ENCODE peak calls at places on chromosome 11, in eight cellular contexts. O, Q, Z, A, S, N, P and T are unnamed samples.

GRCh38 chr11:85431319-85431718 is 195.8 kb downstream of the DLG2 start:
- DNase-seq in O (no peak), Q (no peak), Z (no peak), A (no peak), S (no peak), N (no peak), P (no peak), T (no peak)

GRCh38 chr11:35407041-35407440 is 12.3 kb downstream of the SLC1A2 start:
- DNase-seq in O (no peak), Q (no peak), Z (no peak), A (no peak), S (no peak), N (no peak), P (no peak), T (no peak)

GRCh38 chr11:80937831-80938230 is 1497.0 kb upstream of the TENM4 start:
- DNase-seq in O (no peak), Q (no peak), Z (no peak), A (no peak), S (no peak), N (peak), P (no peak), T (no peak)

GRCh38 chr11:10246991-10247390 is 47.0 kb downstream of the SBF2 start:
- DNase-seq in O (no peak), Q (no peak), Z (no peak), A (no peak), S (no peak), N (no peak), P (no peak), T (no peak)

GRCh38 chr11:2846056-2846455 is 39.5 kb downstream of the CDKN1C start:
- DNase-seq in O (no peak), Q (no peak), Z (no peak), A (no peak), S (no peak), N (no peak), P (peak), T (no peak)

GRCh38 chr11:17742019-17742418 is 7.4 kb downstream of the KCNC1 start:
- DNase-seq in O (peak), Q (no peak), Z (no peak), A (no peak), S (no peak), N (no peak), P (no peak), T (no peak)

GRCh38 chr11:130601764-130602163 is 153.3 kb downstream of the ADAMTS15 start:
- DNase-seq in O (no peak), Q (no peak), Z (no peak), A (no peak), S (no peak), N (no peak), P (no peak), T (no peak)

GRCh38 chr11:44535201-44535980 is 30.1 kb upstream of the CD82 start:
- DNase-seq in O (no peak), Q (no peak), Z (no peak), A (no peak), S (no peak), N (no peak), P (no peak), T (no peak)

GRCh38 chr11:9250139-9250582 is 15.0 kb downstream of the DENND5A start:
- DNase-seq in O (no peak), Q (no peak), Z (no peak), A (no peak), S (no peak), N (no peak), P (no peak), T (no peak)

GRCh38 chr11:125224391-125225015 is 60.0 kb downstream of the PKNOX2 start:
- DNase-seq in O (no peak), Q (peak), Z (peak), A (no peak), S (peak), N (peak), P (no peak), T (no peak)

GRCh38 chr11:69939551-69940245 is 120.5 kb upstream of the FGF3 start:
- DNase-seq in O (peak), Q (peak), Z (peak), A (no peak), S (peak), N (no peak), P (peak), T (no peak)

GRCh38 chr11:76835928-76836612 is 24.6 kb upstream of the ACER3 start:
- DNase-seq in O (no peak), Q (peak), Z (peak), A (peak), S (peak), N (peak), P (no peak), T (peak)

GRCh38 chr11:123314972-123315371 is 115.1 kb upstream of the GRAMD1B start:
- DNase-seq in O (no peak), Q (no peak), Z (no peak), A (no peak), S (no peak), N (no peak), P (no peak), T (no peak)

GRCh38 chr11:117282956-117283355 is 8.2 kb upstream of the BACE1-AS start:
- DNase-seq in O (no peak), Q (no peak), Z (no peak), A (no peak), S (no peak), N (no peak), P (no peak), T (no peak)
- H3K4me3 ChIP-seq in O (no peak), Q (no peak), Z (no peak), A (no peak), S (no peak), N (no peak), P (no peak), T (no peak)

GRCh38 chr11:92070026-92070889 is 154.4 kb upstream of the FAT3 start:
- DNase-seq in O (no peak), Q (no peak), Z (no peak), A (no peak), S (peak), N (no peak), P (no peak), T (no peak)
- TF ChIP-seq CTCF in O (no peak), Q (no peak), Z (no peak), A (peak), S (peak), N (peak), P (peak), T (peak)

GRCh38 chr11:115075340-115075739 is 397.0 kb downstream of the NXPE2 start:
- DNase-seq in O (no peak), Q (no peak), Z (no peak), A (no peak), S (no peak), N (no peak), P (no peak), T (no peak)
- H3K4me3 ChIP-seq in O (no peak), Q (no peak), Z (no peak), A (no peak), S (no peak), N (no peak), P (no peak), T (no peak)

GRCh38 chr11:118295834-118296454 is 8.6 kb upstream of the CD3E start:
- DNase-seq in O (no peak), Q (no peak), Z (peak), A (no peak), S (peak), N (peak), P (no peak), T (no peak)
- TF ChIP-seq CTCF in O (peak), Q (peak), Z (peak), A (peak), S (peak), N (peak), P (peak), T (peak)

GRCh38 chr11:110130642-110131238 is 37.5 kb downstream of the ZC3H12C start:
- DNase-seq in O (no peak), Q (no peak), Z (peak), A (no peak), S (peak), N (peak), P (peak), T (no peak)
- H3K4me3 ChIP-seq in O (no peak), Q (no peak), Z (no peak), A (no peak), S (no peak), N (no peak), P (peak), T (no peak)

DNA sequence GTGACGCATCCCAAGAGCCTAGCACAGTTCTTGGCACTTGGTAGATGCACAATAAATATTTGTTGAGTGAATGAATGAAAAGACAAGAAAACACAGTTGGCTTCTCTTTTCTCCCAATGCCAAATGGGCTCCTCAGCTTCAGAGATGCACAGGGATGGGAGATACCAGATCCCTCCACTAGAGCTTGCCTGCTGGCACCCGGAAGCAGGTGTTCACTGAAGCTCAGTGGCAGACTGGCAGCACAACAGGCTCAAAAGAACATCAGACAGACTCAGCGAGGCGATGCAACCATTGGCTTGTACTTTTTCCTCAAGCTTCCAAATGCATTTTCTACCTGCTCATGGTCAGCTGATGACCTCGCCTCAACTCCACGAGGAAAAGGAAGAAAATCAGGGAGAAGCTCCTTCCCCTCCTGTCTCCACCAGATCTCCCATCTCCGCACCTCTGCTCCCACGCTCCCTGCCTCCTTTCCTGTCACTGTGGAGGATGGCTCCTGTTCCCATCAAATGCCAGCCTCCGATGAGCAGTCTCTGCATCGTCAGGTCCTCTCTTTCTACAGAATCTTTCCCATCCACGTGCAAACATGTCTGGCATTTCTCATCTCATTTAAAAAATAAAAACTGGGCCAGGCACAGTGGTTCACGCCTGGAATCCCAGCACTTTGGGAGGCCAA is 5.8 kb downstream of the RAPSN start:
- DNase-seq in O (no peak), Q (no peak), Z (no peak), A (no peak), S (no peak), N (peak), P (peak), T (no peak)
- TF ChIP-seq CTCF in O (no peak), Q (no peak), Z (no peak), A (no peak), S (no peak), N (peak), P (peak), T (no peak)